ENCODE peak calls at places on chromosomes 1 and 21, in nine cellular contexts. One of them, this sample, is unnamed.

GRCh38 chr21:38544681-38545080 is 46.4 kb upstream of the ERG start:
- DNase-seq in MCF 10A: peak
- DNase-seq in NAMALWA: no peak
- DNase-seq in activated T-cell treated with anti-CD3 and anti-CD28 coated beads for 1 hour: no peak
- DNase-seq in anterior cingulate cortex: no peak
- DNase-seq in left cardiac atrium: no peak
- DNase-seq in T-helper 2 cell: no peak
- DNase-seq in iPS DF 6.9: no peak
- DNase-seq in Caki2: no peak
- DNase-seq in this sample: no peak

GRCh38 chr1:243792891-243793290 is 57.2 kb downstream of the AKT3 start:
- DNase-seq in MCF 10A: no peak
- DNase-seq in NAMALWA: no peak
- DNase-seq in activated T-cell treated with anti-CD3 and anti-CD28 coated beads for 1 hour: no peak
- DNase-seq in anterior cingulate cortex: no peak
- DNase-seq in left cardiac atrium: no peak
- DNase-seq in T-helper 2 cell: no peak
- DNase-seq in iPS DF 6.9: no peak
- DNase-seq in Caki2: no peak
- DNase-seq in this sample: no peak

GRCh38 chr1:32413507-32414185 is 19.4 kb upstream of the BSDC1 start:
- DNase-seq in MCF 10A: peak
- DNase-seq in NAMALWA: peak
- DNase-seq in activated T-cell treated with anti-CD3 and anti-CD28 coated beads for 1 hour: peak
- DNase-seq in anterior cingulate cortex: peak
- DNase-seq in left cardiac atrium: no peak
- DNase-seq in T-helper 2 cell: peak
- DNase-seq in iPS DF 6.9: peak
- DNase-seq in Caki2: no peak
- DNase-seq in this sample: peak

GRCh38 chr1:241985787-241986186 is 13.1 kb downstream of the MAP1LC3C start:
- DNase-seq in MCF 10A: peak
- DNase-seq in NAMALWA: peak
- DNase-seq in activated T-cell treated with anti-CD3 and anti-CD28 coated beads for 1 hour: no peak
- DNase-seq in anterior cingulate cortex: no peak
- DNase-seq in left cardiac atrium: no peak
- DNase-seq in T-helper 2 cell: no peak
- DNase-seq in iPS DF 6.9: no peak
- DNase-seq in Caki2: peak
- DNase-seq in this sample: no peak

GRCh38 chr1:235679644-235680043 is 30.1 kb upstream of the GNG4 start:
- DNase-seq in MCF 10A: no peak
- DNase-seq in NAMALWA: no peak
- DNase-seq in activated T-cell treated with anti-CD3 and anti-CD28 coated beads for 1 hour: no peak
- DNase-seq in anterior cingulate cortex: no peak
- DNase-seq in left cardiac atrium: no peak
- DNase-seq in T-helper 2 cell: no peak
- DNase-seq in iPS DF 6.9: no peak
- DNase-seq in Caki2: no peak
- DNase-seq in this sample: no peak

GRCh38 chr1:62906428-62906886 is 122.5 kb downstream of the ATG4C start:
- DNase-seq in MCF 10A: peak
- DNase-seq in NAMALWA: peak
- DNase-seq in activated T-cell treated with anti-CD3 and anti-CD28 coated beads for 1 hour: no peak
- DNase-seq in anterior cingulate cortex: no peak
- DNase-seq in left cardiac atrium: no peak
- DNase-seq in T-helper 2 cell: no peak
- DNase-seq in iPS DF 6.9: no peak
- DNase-seq in Caki2: no peak
- DNase-seq in this sample: no peak

GRCh38 chr1:110489973-110490542 is 28.9 kb downstream of the KCNA10 start:
- DNase-seq in MCF 10A: no peak
- DNase-seq in NAMALWA: no peak
- DNase-seq in activated T-cell treated with anti-CD3 and anti-CD28 coated beads for 1 hour: no peak
- DNase-seq in anterior cingulate cortex: no peak
- DNase-seq in left cardiac atrium: no peak
- DNase-seq in T-helper 2 cell: no peak
- DNase-seq in iPS DF 6.9: no peak
- DNase-seq in Caki2: no peak
- DNase-seq in this sample: no peak

GRCh38 chr1:104780470-104781078 is 1030.9 kb downstream of the AMY1C start:
- DNase-seq in MCF 10A: peak
- DNase-seq in NAMALWA: peak
- DNase-seq in activated T-cell treated with anti-CD3 and anti-CD28 coated beads for 1 hour: no peak
- DNase-seq in anterior cingulate cortex: no peak
- DNase-seq in left cardiac atrium: no peak
- DNase-seq in T-helper 2 cell: no peak
- DNase-seq in iPS DF 6.9: no peak
- DNase-seq in Caki2: no peak
- DNase-seq in this sample: no peak

GRCh38 chr1:206035027-206035426 is 11.3 kb upstream of the CTSE start:
- DNase-seq in MCF 10A: no peak
- DNase-seq in NAMALWA: no peak
- DNase-seq in activated T-cell treated with anti-CD3 and anti-CD28 coated beads for 1 hour: no peak
- DNase-seq in anterior cingulate cortex: no peak
- DNase-seq in left cardiac atrium: no peak
- DNase-seq in T-helper 2 cell: no peak
- DNase-seq in iPS DF 6.9: no peak
- DNase-seq in Caki2: no peak
- DNase-seq in this sample: no peak

GRCh38 chr1:217919683-217920502 is 288.7 kb downstream of the SPATA17 start:
- DNase-seq in MCF 10A: no peak
- DNase-seq in NAMALWA: no peak
- DNase-seq in activated T-cell treated with anti-CD3 and anti-CD28 coated beads for 1 hour: no peak
- DNase-seq in anterior cingulate cortex: no peak
- DNase-seq in left cardiac atrium: no peak
- DNase-seq in T-helper 2 cell: no peak
- DNase-seq in iPS DF 6.9: no peak
- DNase-seq in Caki2: no peak
- DNase-seq in this sample: no peak

GRCh38 chr1:211577277-211577825 is 1.6 kb downstream of the SLC30A1 start:
- DNase-seq in MCF 10A: peak
- DNase-seq in NAMALWA: no peak
- DNase-seq in activated T-cell treated with anti-CD3 and anti-CD28 coated beads for 1 hour: no peak
- DNase-seq in anterior cingulate cortex: no peak
- DNase-seq in left cardiac atrium: no peak
- DNase-seq in T-helper 2 cell: no peak
- DNase-seq in iPS DF 6.9: no peak
- DNase-seq in Caki2: no peak
- DNase-seq in this sample: no peak

GRCh38 chr1:66751160-66751559 is 1.1 kb upstream of the DYNLT5 start:
- DNase-seq in MCF 10A: no peak
- DNase-seq in NAMALWA: no peak
- DNase-seq in activated T-cell treated with anti-CD3 and anti-CD28 coated beads for 1 hour: no peak
- DNase-seq in anterior cingulate cortex: no peak
- DNase-seq in left cardiac atrium: no peak
- DNase-seq in T-helper 2 cell: no peak
- DNase-seq in iPS DF 6.9: no peak
- DNase-seq in Caki2: no peak
- DNase-seq in this sample: no peak

GRCh38 chr1:11906870-11907269 is 19.4 kb downstream of the KIAA2013 start:
- DNase-seq in MCF 10A: no peak
- DNase-seq in NAMALWA: no peak
- DNase-seq in activated T-cell treated with anti-CD3 and anti-CD28 coated beads for 1 hour: no peak
- DNase-seq in anterior cingulate cortex: no peak
- DNase-seq in left cardiac atrium: no peak
- DNase-seq in T-helper 2 cell: no peak
- DNase-seq in iPS DF 6.9: no peak
- DNase-seq in Caki2: no peak
- DNase-seq in this sample: no peak

GRCh38 chr1:156596426-156596825 is 4.8 kb downstream of the NAXE start:
- DNase-seq in MCF 10A: no peak
- DNase-seq in NAMALWA: no peak
- DNase-seq in activated T-cell treated with anti-CD3 and anti-CD28 coated beads for 1 hour: no peak
- DNase-seq in anterior cingulate cortex: no peak
- DNase-seq in left cardiac atrium: no peak
- DNase-seq in T-helper 2 cell: no peak
- DNase-seq in iPS DF 6.9: no peak
- DNase-seq in Caki2: no peak
- DNase-seq in this sample: no peak

GRCh38 chr1:10888791-10889627 is 92.6 kb upstream of the CASZ1 start:
- DNase-seq in MCF 10A: no peak
- DNase-seq in NAMALWA: no peak
- DNase-seq in activated T-cell treated with anti-CD3 and anti-CD28 coated beads for 1 hour: no peak
- DNase-seq in anterior cingulate cortex: no peak
- DNase-seq in left cardiac atrium: no peak
- DNase-seq in T-helper 2 cell: no peak
- DNase-seq in iPS DF 6.9: no peak
- DNase-seq in Caki2: no peak
- DNase-seq in this sample: no peak

GRCh38 chr1:156106624-156107488 is 7.7 kb upstream of the LMNA start:
- DNase-seq in MCF 10A: no peak
- DNase-seq in NAMALWA: peak
- DNase-seq in activated T-cell treated with anti-CD3 and anti-CD28 coated beads for 1 hour: no peak
- DNase-seq in anterior cingulate cortex: peak
- DNase-seq in left cardiac atrium: peak
- DNase-seq in T-helper 2 cell: no peak
- DNase-seq in iPS DF 6.9: no peak
- DNase-seq in Caki2: peak
- DNase-seq in this sample: no peak

GRCh38 chr1:237677979-237678378 is 212.7 kb downstream of the ZP4 start:
- DNase-seq in MCF 10A: peak
- DNase-seq in NAMALWA: peak
- DNase-seq in activated T-cell treated with anti-CD3 and anti-CD28 coated beads for 1 hour: no peak
- DNase-seq in anterior cingulate cortex: no peak
- DNase-seq in left cardiac atrium: no peak
- DNase-seq in T-helper 2 cell: no peak
- DNase-seq in iPS DF 6.9: no peak
- DNase-seq in Caki2: peak
- DNase-seq in this sample: no peak

GRCh38 chr21:34894401-34894800 is 154.7 kb downstream of the RUNX1 start:
- DNase-seq in MCF 10A: no peak
- DNase-seq in NAMALWA: no peak
- DNase-seq in activated T-cell treated with anti-CD3 and anti-CD28 coated beads for 1 hour: no peak
- DNase-seq in anterior cingulate cortex: no peak
- DNase-seq in left cardiac atrium: no peak
- DNase-seq in T-helper 2 cell: no peak
- DNase-seq in iPS DF 6.9: no peak
- DNase-seq in Caki2: no peak
- DNase-seq in this sample: no peak

GRCh38 chr1:33133478-33134105 is 48.3 kb downstream of the TRIM62 start:
- DNase-seq in MCF 10A: no peak
- DNase-seq in NAMALWA: no peak
- DNase-seq in activated T-cell treated with anti-CD3 and anti-CD28 coated beads for 1 hour: no peak
- DNase-seq in anterior cingulate cortex: no peak
- DNase-seq in left cardiac atrium: no peak
- DNase-seq in T-helper 2 cell: no peak
- DNase-seq in iPS DF 6.9: no peak
- DNase-seq in Caki2: no peak
- DNase-seq in this sample: no peak

GRCh38 chr1:202618387-202619022 is 91.7 kb downstream of the SYT2 start:
- DNase-seq in MCF 10A: peak
- DNase-seq in NAMALWA: no peak
- DNase-seq in activated T-cell treated with anti-CD3 and anti-CD28 coated beads for 1 hour: no peak
- DNase-seq in anterior cingulate cortex: no peak
- DNase-seq in left cardiac atrium: no peak
- DNase-seq in T-helper 2 cell: no peak
- DNase-seq in iPS DF 6.9: no peak
- DNase-seq in Caki2: peak
- DNase-seq in this sample: no peak

GRCh38 chr21:44083631-44084291 is 23.4 kb upstream of the PWP2 start:
- DNase-seq in MCF 10A: no peak
- DNase-seq in NAMALWA: no peak
- DNase-seq in activated T-cell treated with anti-CD3 and anti-CD28 coated beads for 1 hour: peak
- DNase-seq in anterior cingulate cortex: no peak
- DNase-seq in left cardiac atrium: no peak
- DNase-seq in T-helper 2 cell: peak
- DNase-seq in iPS DF 6.9: no peak
- DNase-seq in Caki2: no peak
- DNase-seq in this sample: no peak

GRCh38 chr1:34143984-34144383 is 21.0 kb downstream of the CSMD2 start:
- DNase-seq in MCF 10A: no peak
- DNase-seq in NAMALWA: no peak
- DNase-seq in activated T-cell treated with anti-CD3 and anti-CD28 coated beads for 1 hour: no peak
- DNase-seq in anterior cingulate cortex: no peak
- DNase-seq in left cardiac atrium: no peak
- DNase-seq in T-helper 2 cell: no peak
- DNase-seq in iPS DF 6.9: no peak
- DNase-seq in Caki2: no peak
- DNase-seq in this sample: no peak

GRCh38 chr1:216566809-216567208 is 143.6 kb upstream of the USH2A start:
- DNase-seq in MCF 10A: peak
- DNase-seq in NAMALWA: peak
- DNase-seq in activated T-cell treated with anti-CD3 and anti-CD28 coated beads for 1 hour: no peak
- DNase-seq in anterior cingulate cortex: no peak
- DNase-seq in left cardiac atrium: no peak
- DNase-seq in T-helper 2 cell: no peak
- DNase-seq in iPS DF 6.9: no peak
- DNase-seq in Caki2: no peak
- DNase-seq in this sample: no peak

GRCh38 chr1:8090241-8090702 is 64.2 kb upstream of the ERRFI1 start:
- DNase-seq in MCF 10A: peak
- DNase-seq in NAMALWA: no peak
- DNase-seq in activated T-cell treated with anti-CD3 and anti-CD28 coated beads for 1 hour: no peak
- DNase-seq in anterior cingulate cortex: no peak
- DNase-seq in left cardiac atrium: no peak
- DNase-seq in T-helper 2 cell: no peak
- DNase-seq in iPS DF 6.9: no peak
- DNase-seq in Caki2: peak
- DNase-seq in this sample: no peak

GRCh38 chr21:41977034-41977950 is 23.5 kb upstream of the C2CD2 start:
- DNase-seq in MCF 10A: no peak
- DNase-seq in NAMALWA: no peak
- DNase-seq in activated T-cell treated with anti-CD3 and anti-CD28 coated beads for 1 hour: no peak
- DNase-seq in anterior cingulate cortex: no peak
- DNase-seq in left cardiac atrium: no peak
- DNase-seq in T-helper 2 cell: no peak
- DNase-seq in iPS DF 6.9: no peak
- DNase-seq in Caki2: no peak
- DNase-seq in this sample: no peak

GRCh38 chr1:221832617-221833016 is 90.7 kb upstream of the DUSP10 start:
- DNase-seq in MCF 10A: peak
- DNase-seq in NAMALWA: no peak
- DNase-seq in activated T-cell treated with anti-CD3 and anti-CD28 coated beads for 1 hour: no peak
- DNase-seq in anterior cingulate cortex: no peak
- DNase-seq in left cardiac atrium: no peak
- DNase-seq in T-helper 2 cell: no peak
- DNase-seq in iPS DF 6.9: no peak
- DNase-seq in Caki2: no peak
- DNase-seq in this sample: no peak

This sample was measured in sciatic nerve.